ENCODE peak calls at places on chromosomes 11 and 22, in nine cellular contexts. One of them, this sample, is unnamed.

GRCh38 chr22:45208993-45209838 is 31.5 kb downstream of the KIAA0930 start:
- DNase-seq in NCI-H1092 treated with DMSO at 0.1 percent for 48 hours: no peak
- DNase-seq in T follicular helper cell: peak
- DNase-seq in mucosa of gallbladder: no peak
- DNase-seq in stimulated activated CD4-positive, alpha-beta T cell treated with anti-CD3 and anti-CD28 coated beads, Interleukin-1b, Interleukin-23, amount 100 ng/mL, for 1 hour: peak
- DNase-seq in GM20000: no peak
- DNase-seq in activated naive CD4-positive, alpha-beta T cell treated with anti-CD3 and anti-CD28 coated beads for 36 hours: peak
- DNase-seq in PC-9: no peak
- DNase-seq in retina: peak
- DNase-seq in this sample: no peak

GRCh38 chr11:68759991-68760390 is 8.7 kb upstream of the TESMIN start:
- DNase-seq in retina: no peak
- DNase-seq in mucosa of gallbladder: no peak
- DNase-seq in GM20000: no peak
- DNase-seq in activated naive CD4-positive, alpha-beta T cell treated with anti-CD3 and anti-CD28 coated beads for 36 hours: no peak
- DNase-seq in stimulated activated CD4-positive, alpha-beta T cell treated with anti-CD3 and anti-CD28 coated beads, Interleukin-1b, Interleukin-23, amount 100 ng/mL, for 1 hour: no peak
- DNase-seq in T follicular helper cell: no peak
- DNase-seq in PC-9: no peak
- DNase-seq in NCI-H1092 treated with DMSO at 0.1 percent for 48 hours: no peak
- DNase-seq in this sample: no peak

GRCh38 chr11:66113132-66113856 is 43.2 kb downstream of the PACS1 start:
- DNase-seq in retina: no peak
- DNase-seq in GM20000: no peak
- DNase-seq in T follicular helper cell: no peak
- DNase-seq in PC-9: peak
- DNase-seq in NCI-H1092 treated with DMSO at 0.1 percent for 48 hours: no peak
- DNase-seq in mucosa of gallbladder: no peak
- DNase-seq in stimulated activated CD4-positive, alpha-beta T cell treated with anti-CD3 and anti-CD28 coated beads, Interleukin-1b, Interleukin-23, amount 100 ng/mL, for 1 hour: no peak
- DNase-seq in activated naive CD4-positive, alpha-beta T cell treated with anti-CD3 and anti-CD28 coated beads for 36 hours: no peak
- DNase-seq in this sample: no peak

GRCh38 chr11:47532597-47533213 is 20.2 kb downstream of the CELF1 start:
- DNase-seq in NCI-H1092 treated with DMSO at 0.1 percent for 48 hours: no peak
- DNase-seq in mucosa of gallbladder: no peak
- DNase-seq in GM20000: no peak
- DNase-seq in activated naive CD4-positive, alpha-beta T cell treated with anti-CD3 and anti-CD28 coated beads for 36 hours: no peak
- DNase-seq in T follicular helper cell: no peak
- DNase-seq in PC-9: no peak
- DNase-seq in stimulated activated CD4-positive, alpha-beta T cell treated with anti-CD3 and anti-CD28 coated beads, Interleukin-1b, Interleukin-23, amount 100 ng/mL, for 1 hour: no peak
- DNase-seq in retina: peak
- DNase-seq in this sample: no peak

GRCh38 chr11:134643115-134643514 is 231.1 kb upstream of the B3GAT1 start:
- DNase-seq in NCI-H1092 treated with DMSO at 0.1 percent for 48 hours: no peak
- DNase-seq in GM20000: no peak
- DNase-seq in retina: no peak
- DNase-seq in T follicular helper cell: no peak
- DNase-seq in activated naive CD4-positive, alpha-beta T cell treated with anti-CD3 and anti-CD28 coated beads for 36 hours: no peak
- DNase-seq in PC-9: no peak
- DNase-seq in mucosa of gallbladder: no peak
- DNase-seq in stimulated activated CD4-positive, alpha-beta T cell treated with anti-CD3 and anti-CD28 coated beads, Interleukin-1b, Interleukin-23, amount 100 ng/mL, for 1 hour: no peak
- DNase-seq in this sample: no peak

GRCh38 chr22:49965291-49966040 is 4.9 kb downstream of the PIM3 start:
- DNase-seq in PC-9: no peak
- DNase-seq in NCI-H1092 treated with DMSO at 0.1 percent for 48 hours: no peak
- DNase-seq in GM20000: no peak
- DNase-seq in mucosa of gallbladder: peak
- DNase-seq in retina: no peak
- DNase-seq in T follicular helper cell: no peak
- DNase-seq in stimulated activated CD4-positive, alpha-beta T cell treated with anti-CD3 and anti-CD28 coated beads, Interleukin-1b, Interleukin-23, amount 100 ng/mL, for 1 hour: no peak
- DNase-seq in activated naive CD4-positive, alpha-beta T cell treated with anti-CD3 and anti-CD28 coated beads for 36 hours: peak
- DNase-seq in this sample: no peak

GRCh38 chr11:131633978-131634377 is 263.6 kb downstream of the NTM start:
- DNase-seq in mucosa of gallbladder: no peak
- DNase-seq in T follicular helper cell: no peak
- DNase-seq in NCI-H1092 treated with DMSO at 0.1 percent for 48 hours: no peak
- DNase-seq in GM20000: no peak
- DNase-seq in stimulated activated CD4-positive, alpha-beta T cell treated with anti-CD3 and anti-CD28 coated beads, Interleukin-1b, Interleukin-23, amount 100 ng/mL, for 1 hour: no peak
- DNase-seq in retina: no peak
- DNase-seq in PC-9: no peak
- DNase-seq in activated naive CD4-positive, alpha-beta T cell treated with anti-CD3 and anti-CD28 coated beads for 36 hours: no peak
- DNase-seq in this sample: no peak

GRCh38 chr11:21640491-21640890 is 552.4 kb upstream of the ANO5 start:
- DNase-seq in NCI-H1092 treated with DMSO at 0.1 percent for 48 hours: no peak
- DNase-seq in PC-9: no peak
- DNase-seq in GM20000: no peak
- DNase-seq in activated naive CD4-positive, alpha-beta T cell treated with anti-CD3 and anti-CD28 coated beads for 36 hours: no peak
- DNase-seq in retina: no peak
- DNase-seq in T follicular helper cell: no peak
- DNase-seq in mucosa of gallbladder: no peak
- DNase-seq in stimulated activated CD4-positive, alpha-beta T cell treated with anti-CD3 and anti-CD28 coated beads, Interleukin-1b, Interleukin-23, amount 100 ng/mL, for 1 hour: no peak
- DNase-seq in this sample: no peak

GRCh38 chr11:127640822-127641485 is 640.4 kb upstream of the KIRREL3 start:
- DNase-seq in T follicular helper cell: no peak
- DNase-seq in mucosa of gallbladder: no peak
- DNase-seq in retina: peak
- DNase-seq in GM20000: no peak
- DNase-seq in NCI-H1092 treated with DMSO at 0.1 percent for 48 hours: peak
- DNase-seq in stimulated activated CD4-positive, alpha-beta T cell treated with anti-CD3 and anti-CD28 coated beads, Interleukin-1b, Interleukin-23, amount 100 ng/mL, for 1 hour: no peak
- DNase-seq in PC-9: no peak
- DNase-seq in activated naive CD4-positive, alpha-beta T cell treated with anti-CD3 and anti-CD28 coated beads for 36 hours: no peak
- DNase-seq in this sample: no peak

GRCh38 chr11:66886671-66887221 is 29.9 kb downstream of the LRFN4 start:
- DNase-seq in GM20000: no peak
- DNase-seq in PC-9: no peak
- DNase-seq in stimulated activated CD4-positive, alpha-beta T cell treated with anti-CD3 and anti-CD28 coated beads, Interleukin-1b, Interleukin-23, amount 100 ng/mL, for 1 hour: no peak
- DNase-seq in mucosa of gallbladder: no peak
- DNase-seq in retina: no peak
- DNase-seq in NCI-H1092 treated with DMSO at 0.1 percent for 48 hours: no peak
- DNase-seq in activated naive CD4-positive, alpha-beta T cell treated with anti-CD3 and anti-CD28 coated beads for 36 hours: no peak
- DNase-seq in T follicular helper cell: no peak
- DNase-seq in this sample: no peak

GRCh38 chr11:114276077-114276476 is 20.1 kb upstream of the NNMT start:
- DNase-seq in activated naive CD4-positive, alpha-beta T cell treated with anti-CD3 and anti-CD28 coated beads for 36 hours: no peak
- DNase-seq in T follicular helper cell: no peak
- DNase-seq in GM20000: no peak
- DNase-seq in mucosa of gallbladder: no peak
- DNase-seq in NCI-H1092 treated with DMSO at 0.1 percent for 48 hours: no peak
- DNase-seq in stimulated activated CD4-positive, alpha-beta T cell treated with anti-CD3 and anti-CD28 coated beads, Interleukin-1b, Interleukin-23, amount 100 ng/mL, for 1 hour: no peak
- DNase-seq in PC-9: no peak
- DNase-seq in retina: no peak
- DNase-seq in this sample: no peak

GRCh38 chr11:64762277-64762915 is 2.6 kb upstream of the PYGM start:
- DNase-seq in GM20000: peak
- DNase-seq in T follicular helper cell: no peak
- DNase-seq in activated naive CD4-positive, alpha-beta T cell treated with anti-CD3 and anti-CD28 coated beads for 36 hours: no peak
- DNase-seq in retina: peak
- DNase-seq in stimulated activated CD4-positive, alpha-beta T cell treated with anti-CD3 and anti-CD28 coated beads, Interleukin-1b, Interleukin-23, amount 100 ng/mL, for 1 hour: no peak
- DNase-seq in mucosa of gallbladder: no peak
- DNase-seq in NCI-H1092 treated with DMSO at 0.1 percent for 48 hours: no peak
- DNase-seq in PC-9: no peak
- DNase-seq in this sample: no peak

GRCh38 chr22:30506507-30506968 is 1.0 kb upstream of the SEC14L4 start:
- DNase-seq in PC-9: no peak
- DNase-seq in retina: no peak
- DNase-seq in stimulated activated CD4-positive, alpha-beta T cell treated with anti-CD3 and anti-CD28 coated beads, Interleukin-1b, Interleukin-23, amount 100 ng/mL, for 1 hour: no peak
- DNase-seq in T follicular helper cell: no peak
- DNase-seq in mucosa of gallbladder: peak
- DNase-seq in GM20000: no peak
- DNase-seq in activated naive CD4-positive, alpha-beta T cell treated with anti-CD3 and anti-CD28 coated beads for 36 hours: no peak
- DNase-seq in NCI-H1092 treated with DMSO at 0.1 percent for 48 hours: no peak
- DNase-seq in this sample: no peak

GRCh38 chr22:28181332-28181731 is 262.3 kb upstream of the PITPNB start:
- DNase-seq in mucosa of gallbladder: no peak
- DNase-seq in retina: no peak
- DNase-seq in T follicular helper cell: no peak
- DNase-seq in GM20000: no peak
- DNase-seq in PC-9: peak
- DNase-seq in activated naive CD4-positive, alpha-beta T cell treated with anti-CD3 and anti-CD28 coated beads for 36 hours: no peak
- DNase-seq in NCI-H1092 treated with DMSO at 0.1 percent for 48 hours: no peak
- DNase-seq in stimulated activated CD4-positive, alpha-beta T cell treated with anti-CD3 and anti-CD28 coated beads, Interleukin-1b, Interleukin-23, amount 100 ng/mL, for 1 hour: no peak
- DNase-seq in this sample: no peak

GRCh38 chr22:31603574-31603973 is 58.4 kb downstream of the PISD start:
- DNase-seq in PC-9: no peak
- DNase-seq in GM20000: no peak
- DNase-seq in mucosa of gallbladder: no peak
- DNase-seq in NCI-H1092 treated with DMSO at 0.1 percent for 48 hours: no peak
- DNase-seq in T follicular helper cell: no peak
- DNase-seq in activated naive CD4-positive, alpha-beta T cell treated with anti-CD3 and anti-CD28 coated beads for 36 hours: no peak
- DNase-seq in stimulated activated CD4-positive, alpha-beta T cell treated with anti-CD3 and anti-CD28 coated beads, Interleukin-1b, Interleukin-23, amount 100 ng/mL, for 1 hour: no peak
- DNase-seq in retina: no peak
- DNase-seq in this sample: no peak

GRCh38 chr11:19679952-19680823 is 32.4 kb upstream of the NAV2 start:
- DNase-seq in NCI-H1092 treated with DMSO at 0.1 percent for 48 hours: peak
- DNase-seq in activated naive CD4-positive, alpha-beta T cell treated with anti-CD3 and anti-CD28 coated beads for 36 hours: no peak
- DNase-seq in retina: no peak
- DNase-seq in PC-9: peak
- DNase-seq in stimulated activated CD4-positive, alpha-beta T cell treated with anti-CD3 and anti-CD28 coated beads, Interleukin-1b, Interleukin-23, amount 100 ng/mL, for 1 hour: no peak
- DNase-seq in GM20000: no peak
- DNase-seq in T follicular helper cell: no peak
- DNase-seq in mucosa of gallbladder: peak
- DNase-seq in this sample: no peak

GRCh38 chr22:38239101-38239761 is 33.6 kb downstream of the TMEM184B start:
- DNase-seq in GM20000: no peak
- DNase-seq in NCI-H1092 treated with DMSO at 0.1 percent for 48 hours: peak
- DNase-seq in retina: no peak
- DNase-seq in stimulated activated CD4-positive, alpha-beta T cell treated with anti-CD3 and anti-CD28 coated beads, Interleukin-1b, Interleukin-23, amount 100 ng/mL, for 1 hour: no peak
- DNase-seq in mucosa of gallbladder: peak
- DNase-seq in PC-9: peak
- DNase-seq in T follicular helper cell: no peak
- DNase-seq in activated naive CD4-positive, alpha-beta T cell treated with anti-CD3 and anti-CD28 coated beads for 36 hours: no peak
- DNase-seq in this sample: no peak

GRCh38 chr11:67422894-67423293 is 5.4 kb upstream of the RPS6KB2 start:
- DNase-seq in stimulated activated CD4-positive, alpha-beta T cell treated with anti-CD3 and anti-CD28 coated beads, Interleukin-1b, Interleukin-23, amount 100 ng/mL, for 1 hour: no peak
- DNase-seq in PC-9: peak
- DNase-seq in T follicular helper cell: no peak
- DNase-seq in activated naive CD4-positive, alpha-beta T cell treated with anti-CD3 and anti-CD28 coated beads for 36 hours: no peak
- DNase-seq in retina: no peak
- DNase-seq in NCI-H1092 treated with DMSO at 0.1 percent for 48 hours: no peak
- DNase-seq in mucosa of gallbladder: no peak
- DNase-seq in GM20000: no peak
- DNase-seq in this sample: no peak

GRCh38 chr22:26477341-26477731 is 6.2 kb downstream of the HPS4 start:
- DNase-seq in PC-9: no peak
- DNase-seq in NCI-H1092 treated with DMSO at 0.1 percent for 48 hours: no peak
- DNase-seq in GM20000: no peak
- DNase-seq in T follicular helper cell: no peak
- DNase-seq in retina: no peak
- DNase-seq in stimulated activated CD4-positive, alpha-beta T cell treated with anti-CD3 and anti-CD28 coated beads, Interleukin-1b, Interleukin-23, amount 100 ng/mL, for 1 hour: no peak
- DNase-seq in activated naive CD4-positive, alpha-beta T cell treated with anti-CD3 and anti-CD28 coated beads for 36 hours: no peak
- DNase-seq in mucosa of gallbladder: no peak
- DNase-seq in this sample: no peak

GRCh38 chr11:57497303-57498247 is 17.9 kb downstream of the SLC43A1 start:
- DNase-seq in mucosa of gallbladder: peak
- DNase-seq in retina: no peak
- DNase-seq in NCI-H1092 treated with DMSO at 0.1 percent for 48 hours: no peak
- DNase-seq in GM20000: no peak
- DNase-seq in activated naive CD4-positive, alpha-beta T cell treated with anti-CD3 and anti-CD28 coated beads for 36 hours: no peak
- DNase-seq in T follicular helper cell: no peak
- DNase-seq in stimulated activated CD4-positive, alpha-beta T cell treated with anti-CD3 and anti-CD28 coated beads, Interleukin-1b, Interleukin-23, amount 100 ng/mL, for 1 hour: no peak
- DNase-seq in PC-9: no peak
- DNase-seq in this sample: no peak

GRCh38 chr22:49710746-49711145 is 116.9 kb downstream of the BRD1 start:
- DNase-seq in mucosa of gallbladder: no peak
- DNase-seq in retina: no peak
- DNase-seq in stimulated activated CD4-positive, alpha-beta T cell treated with anti-CD3 and anti-CD28 coated beads, Interleukin-1b, Interleukin-23, amount 100 ng/mL, for 1 hour: no peak
- DNase-seq in PC-9: no peak
- DNase-seq in GM20000: no peak
- DNase-seq in T follicular helper cell: no peak
- DNase-seq in NCI-H1092 treated with DMSO at 0.1 percent for 48 hours: no peak
- DNase-seq in activated naive CD4-positive, alpha-beta T cell treated with anti-CD3 and anti-CD28 coated beads for 36 hours: no peak
- DNase-seq in this sample: no peak

GRCh38 chr11:132114185-132114584 is 743.8 kb downstream of the NTM start:
- DNase-seq in PC-9: no peak
- DNase-seq in GM20000: peak
- DNase-seq in stimulated activated CD4-positive, alpha-beta T cell treated with anti-CD3 and anti-CD28 coated beads, Interleukin-1b, Interleukin-23, amount 100 ng/mL, for 1 hour: no peak
- DNase-seq in NCI-H1092 treated with DMSO at 0.1 percent for 48 hours: peak
- DNase-seq in activated naive CD4-positive, alpha-beta T cell treated with anti-CD3 and anti-CD28 coated beads for 36 hours: peak
- DNase-seq in retina: peak
- DNase-seq in mucosa of gallbladder: no peak
- DNase-seq in T follicular helper cell: no peak
- DNase-seq in this sample: no peak

GRCh38 chr11:112697779-112698178 is 263.4 kb upstream of the NCAM1 start:
- DNase-seq in T follicular helper cell: no peak
- DNase-seq in retina: no peak
- DNase-seq in NCI-H1092 treated with DMSO at 0.1 percent for 48 hours: no peak
- DNase-seq in GM20000: no peak
- DNase-seq in stimulated activated CD4-positive, alpha-beta T cell treated with anti-CD3 and anti-CD28 coated beads, Interleukin-1b, Interleukin-23, amount 100 ng/mL, for 1 hour: no peak
- DNase-seq in activated naive CD4-positive, alpha-beta T cell treated with anti-CD3 and anti-CD28 coated beads for 36 hours: no peak
- DNase-seq in PC-9: no peak
- DNase-seq in mucosa of gallbladder: no peak
- DNase-seq in this sample: no peak

GRCh38 chr11:75725552-75726320 is 8.1 kb downstream of the MOGAT2 start:
- DNase-seq in T follicular helper cell: no peak
- DNase-seq in PC-9: no peak
- DNase-seq in NCI-H1092 treated with DMSO at 0.1 percent for 48 hours: no peak
- DNase-seq in activated naive CD4-positive, alpha-beta T cell treated with anti-CD3 and anti-CD28 coated beads for 36 hours: no peak
- DNase-seq in retina: peak
- DNase-seq in mucosa of gallbladder: no peak
- DNase-seq in GM20000: no peak
- DNase-seq in stimulated activated CD4-positive, alpha-beta T cell treated with anti-CD3 and anti-CD28 coated beads, Interleukin-1b, Interleukin-23, amount 100 ng/mL, for 1 hour: no peak
- DNase-seq in this sample: no peak

GRCh38 chr11:131800452-131800851 is 430.0 kb downstream of the NTM start:
- DNase-seq in mucosa of gallbladder: no peak
- DNase-seq in T follicular helper cell: no peak
- DNase-seq in stimulated activated CD4-positive, alpha-beta T cell treated with anti-CD3 and anti-CD28 coated beads, Interleukin-1b, Interleukin-23, amount 100 ng/mL, for 1 hour: no peak
- DNase-seq in GM20000: no peak
- DNase-seq in retina: no peak
- DNase-seq in PC-9: no peak
- DNase-seq in activated naive CD4-positive, alpha-beta T cell treated with anti-CD3 and anti-CD28 coated beads for 36 hours: no peak
- DNase-seq in NCI-H1092 treated with DMSO at 0.1 percent for 48 hours: no peak
- DNase-seq in this sample: no peak

GRCh38 chr11:1074244-1075221 is at the start of gene MUC2:
- DNase-seq in stimulated activated CD4-positive, alpha-beta T cell treated with anti-CD3 and anti-CD28 coated beads, Interleukin-1b, Interleukin-23, amount 100 ng/mL, for 1 hour: no peak
- DNase-seq in T follicular helper cell: no peak
- DNase-seq in activated naive CD4-positive, alpha-beta T cell treated with anti-CD3 and anti-CD28 coated beads for 36 hours: no peak
- DNase-seq in retina: no peak
- DNase-seq in NCI-H1092 treated with DMSO at 0.1 percent for 48 hours: no peak
- DNase-seq in PC-9: no peak
- DNase-seq in GM20000: no peak
- DNase-seq in mucosa of gallbladder: no peak
- DNase-seq in this sample: no peak

GRCh38 chr11:72013765-72014711 is 15.3 kb downstream of the IL18BP start:
- DNase-seq in retina: no peak
- DNase-seq in activated naive CD4-positive, alpha-beta T cell treated with anti-CD3 and anti-CD28 coated beads for 36 hours: no peak
- DNase-seq in stimulated activated CD4-positive, alpha-beta T cell treated with anti-CD3 and anti-CD28 coated beads, Interleukin-1b, Interleukin-23, amount 100 ng/mL, for 1 hour: no peak
- DNase-seq in T follicular helper cell: no peak
- DNase-seq in PC-9: no peak
- DNase-seq in GM20000: no peak
- DNase-seq in mucosa of gallbladder: no peak
- DNase-seq in NCI-H1092 treated with DMSO at 0.1 percent for 48 hours: no peak
- DNase-seq in this sample: no peak

GRCh38 chr11:128499613-128500213 is 87.6 kb downstream of the ETS1 start:
- DNase-seq in PC-9: no peak
- DNase-seq in T follicular helper cell: no peak
- DNase-seq in stimulated activated CD4-positive, alpha-beta T cell treated with anti-CD3 and anti-CD28 coated beads, Interleukin-1b, Interleukin-23, amount 100 ng/mL, for 1 hour: no peak
- DNase-seq in GM20000: no peak
- DNase-seq in retina: no peak
- DNase-seq in NCI-H1092 treated with DMSO at 0.1 percent for 48 hours: no peak
- DNase-seq in mucosa of gallbladder: no peak
- DNase-seq in activated naive CD4-positive, alpha-beta T cell treated with anti-CD3 and anti-CD28 coated beads for 36 hours: peak
- DNase-seq in this sample: no peak

GRCh38 chr11:44304091-44305084 is 5.6 kb downstream of the ALX4 start:
- DNase-seq in PC-9: no peak
- DNase-seq in T follicular helper cell: no peak
- DNase-seq in mucosa of gallbladder: no peak
- DNase-seq in NCI-H1092 treated with DMSO at 0.1 percent for 48 hours: no peak
- DNase-seq in activated naive CD4-positive, alpha-beta T cell treated with anti-CD3 and anti-CD28 coated beads for 36 hours: no peak
- DNase-seq in stimulated activated CD4-positive, alpha-beta T cell treated with anti-CD3 and anti-CD28 coated beads, Interleukin-1b, Interleukin-23, amount 100 ng/mL, for 1 hour: no peak
- DNase-seq in GM20000: peak
- DNase-seq in retina: peak
- DNase-seq in this sample: no peak

GRCh38 chr11:100637706-100638105 is 49.4 kb upstream of the ARHGAP42 start:
- DNase-seq in T follicular helper cell: no peak
- DNase-seq in mucosa of gallbladder: no peak
- DNase-seq in stimulated activated CD4-positive, alpha-beta T cell treated with anti-CD3 and anti-CD28 coated beads, Interleukin-1b, Interleukin-23, amount 100 ng/mL, for 1 hour: no peak
- DNase-seq in GM20000: no peak
- DNase-seq in retina: no peak
- DNase-seq in PC-9: no peak
- DNase-seq in NCI-H1092 treated with DMSO at 0.1 percent for 48 hours: no peak
- DNase-seq in activated naive CD4-positive, alpha-beta T cell treated with anti-CD3 and anti-CD28 coated beads for 36 hours: no peak
- DNase-seq in this sample: no peak

GRCh38 chr22:30694638-30695350 is at the start of gene OSBP2:
- DNase-seq in mucosa of gallbladder: peak
- DNase-seq in retina: peak
- DNase-seq in NCI-H1092 treated with DMSO at 0.1 percent for 48 hours: peak
- DNase-seq in activated naive CD4-positive, alpha-beta T cell treated with anti-CD3 and anti-CD28 coated beads for 36 hours: peak
- DNase-seq in T follicular helper cell: no peak
- DNase-seq in PC-9: no peak
- DNase-seq in stimulated activated CD4-positive, alpha-beta T cell treated with anti-CD3 and anti-CD28 coated beads, Interleukin-1b, Interleukin-23, amount 100 ng/mL, for 1 hour: peak
- DNase-seq in GM20000: peak
- DNase-seq in this sample: peak